ENCODE peak calls at places on chromosomes 12 and 14, in seven cellular contexts. T is mesendoderm, A is PC-9, F is pancreas, L is dorsolateral prefrontal cortex, G is NT2/D1, B is AG10803. I is an unnamed sample.

GRCh38 chr14:61608245-61609142 is 86.8 kb upstream of the HIF1A start:
- DNase-seq in T (no peak), B (peak), L (peak), A (no peak), F (no peak), G (no peak), I (no peak)

GRCh38 chr12:53063708-53064612 is 14.1 kb downstream of the TNS2 start:
- DNase-seq in T (no peak), B (peak), L (no peak), A (no peak), F (peak), G (no peak), I (no peak)

GRCh38 chr12:66288121-66288520 is 14.2 kb upstream of the HELB start:
- DNase-seq in G (no peak), T (no peak), A (no peak), L (no peak), B (no peak), F (no peak), I (peak)

GRCh38 chr12:43882578-43883178 is 46.8 kb downstream of the TMEM117 start:
- DNase-seq in F (no peak), T (peak), A (peak), B (peak), G (peak), L (no peak), I (no peak)

GRCh38 chr12:18483723-18484325 is 222.5 kb downstream of the PIK3C2G start:
- DNase-seq in T (no peak), A (no peak), F (no peak), B (no peak), L (no peak), G (peak), I (no peak)

GRCh38 chr12:80269953-80270552 is 170.7 kb downstream of the OTOGL start:
- DNase-seq in L (no peak), A (no peak), T (peak), B (peak), G (peak), F (no peak), I (no peak)

GRCh38 chr12:98373982-98374381 is 141.4 kb upstream of the TMPO start:
- DNase-seq in L (no peak), T (peak), A (no peak), G (no peak), B (no peak), F (no peak), I (no peak)

GRCh38 chr12:70557583-70558263 is 79.5 kb downstream of the PTPRB start:
- DNase-seq in B (no peak), L (peak), G (no peak), A (no peak), F (no peak), T (no peak), I (no peak)

GRCh38 chr12:124914392-124915248 is at the start of gene UBC:
- DNase-seq in A (peak), G (peak), L (peak), F (peak), T (peak), B (peak), I (peak)

GRCh38 chr12:3201741-3202500 is 124.7 kb downstream of the TSPAN9 start:
- DNase-seq in L (no peak), F (no peak), G (no peak), A (no peak), B (no peak), T (no peak), I (no peak)

GRCh38 chr12:3199551-3200031 is 122.4 kb downstream of the TSPAN9 start:
- DNase-seq in F (no peak), G (no peak), L (no peak), A (no peak), B (no peak), T (peak), I (no peak)

GRCh38 chr12:3202734-3203446 is 125.7 kb downstream of the TSPAN9 start:
- DNase-seq in A (peak), L (peak), F (no peak), G (peak), T (peak), B (peak), I (peak)

GRCh38 chr12:3200779-3201738 is 123.9 kb downstream of the TSPAN9 start:
- DNase-seq in B (no peak), A (no peak), T (no peak), F (no peak), G (no peak), L (no peak), I (no peak)

DNA sequence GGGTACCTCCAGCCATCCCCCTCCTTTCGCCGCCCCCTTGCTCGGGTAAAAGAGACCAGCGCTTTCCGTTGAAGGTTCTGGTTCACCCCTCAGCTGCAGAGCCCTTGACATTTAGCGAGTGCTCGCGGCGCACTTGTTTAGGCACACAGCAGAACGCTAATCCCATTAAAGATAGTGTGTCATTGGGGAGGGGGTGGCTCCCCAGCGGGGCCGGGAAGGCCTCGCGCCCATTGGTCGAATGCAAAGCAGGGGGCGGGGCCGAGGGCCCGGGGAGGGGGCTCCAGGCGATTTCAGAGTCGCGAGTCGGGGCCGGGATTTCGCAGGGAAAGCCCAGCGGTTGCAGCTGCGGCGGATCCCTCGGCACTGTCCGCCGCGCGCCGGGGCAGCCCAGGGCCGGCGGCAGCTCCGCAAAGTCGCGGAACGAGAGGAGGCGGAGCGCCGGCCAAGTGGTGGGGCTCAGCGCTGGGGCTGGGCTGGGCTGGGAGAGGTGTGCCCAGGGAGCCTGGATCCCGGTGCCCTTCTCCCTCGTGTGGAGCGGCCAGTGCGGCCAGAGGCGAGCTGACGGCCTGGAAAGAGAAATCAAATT is 122.9 kb downstream of the TSPAN9 start:
- DNase-seq in A (peak), L (no peak), F (no peak), T (peak), B (peak), G (peak), I (no peak)
- H3K4me3 ChIP-seq in A (peak), L (peak), F (peak), T (peak), B (peak), G (peak), I (no peak)

GRCh38 chr12:113334786-113335539 is at the start of gene SLC8B1:
- DNase-seq in A (peak), B (peak), G (peak), T (peak), L (peak), F (peak), I (peak)
- H3K4me3 ChIP-seq in A (peak), B (peak), G (peak), T (peak), L (peak), F (peak), I (peak)

GRCh38 chr14:56797003-56797568 is 13.2 kb downstream of the OTX2 start:
- DNase-seq in A (no peak), G (no peak), F (no peak), B (no peak), L (no peak), T (no peak), I (no peak)
- H3K4me3 ChIP-seq in A (no peak), G (no peak), F (no peak), B (no peak), L (no peak), T (peak), I (no peak)

GRCh38 chr12:74530676-74531075 is 7.0 kb upstream of the ATXN7L3B start:
- DNase-seq in L (no peak), A (no peak), B (no peak), F (no peak), T (no peak), G (no peak), I (no peak)
- H3K4me3 ChIP-seq in L (no peak), A (no peak), B (no peak), F (no peak), T (no peak), G (no peak), I (no peak)

GRCh38 chr12:126967152-126967551 is 1299.8 kb upstream of the TMEM132C start:
- DNase-seq in F (no peak), G (no peak), L (no peak), T (no peak), B (no peak), A (no peak), I (no peak)

GRCh38 chr12:126963825-126964224 is 1303.1 kb upstream of the TMEM132C start:
- DNase-seq in F (no peak), G (no peak), A (no peak), L (no peak), T (no peak), B (no peak), I (no peak)

GRCh38 chr12:126966498-126966897 is 1300.5 kb upstream of the TMEM132C start:
- DNase-seq in L (no peak), T (no peak), A (no peak), G (no peak), B (no peak), F (no peak), I (no peak)
- H3K4me3 ChIP-seq in L (no peak), T (no peak), A (no peak), G (no peak), B (no peak), F (no peak), I (no peak)

GRCh38 chr12:94644141-94644575 is 6.2 kb downstream of the TMCC3 start:
- DNase-seq in A (no peak), B (no peak), F (no peak), L (peak), T (no peak), G (no peak), I (peak)
- H3K4me3 ChIP-seq in A (peak), B (no peak), F (no peak), L (no peak), T (no peak), G (no peak), I (no peak)